ENCODE peak calls at places on chromosomes 3 and 15, in eight cellular contexts. V is PC-9, X is BE2C, J is PC-3, G is right lobe of liver, P is Peyer's patch, A is left ventricle myocardium inferior, Y is body of pancreas. O is an unnamed sample. For H3K36me3, the result is how much of the 10 kb centered on the place peaks cover.

GRCh38 chr15:37981781-37982180 is 47.3 kb downstream of the TMCO5A start:
- DNase-seq in P (no peak), V (no peak), A (no peak), Y (no peak), J (peak), G (no peak), X (peak), O (no peak)

GRCh38 chr3:49351521-49352011 is 6.6 kb downstream of the GPX1 start:
- DNase-seq in J (peak), P (no peak), Y (no peak), X (no peak), V (peak), A (no peak), G (no peak), O (peak)

GRCh38 chr15:92681141-92681622 is 25.6 kb upstream of the FAM174B start:
- DNase-seq in P (peak), V (no peak), J (no peak), A (no peak), G (no peak), X (no peak), Y (no peak), O (peak)

GRCh38 chr15:41607033-41607432 is 48.0 kb downstream of the TYRO3 start:
- DNase-seq in G (no peak), V (no peak), A (no peak), P (no peak), X (no peak), Y (no peak), J (peak), O (peak)

GRCh38 chr3:52330194-52330805 is 14.2 kb downstream of the DNAH1 start:
- DNase-seq in P (no peak), J (no peak), Y (no peak), X (no peak), V (no peak), G (no peak), A (no peak), O (no peak)

GRCh38 chr3:29627136-29628117 is 346.6 kb downstream of the RBMS3 start:
- DNase-seq in P (no peak), J (no peak), X (no peak), G (no peak), A (no peak), V (no peak), Y (no peak), O (no peak)

GRCh38 chr3:59843816-59844215 is 794.0 kb upstream of the CFAP20DC start:
- DNase-seq in A (no peak), Y (no peak), J (no peak), G (no peak), V (no peak), X (no peak), P (no peak), O (no peak)

GRCh38 chr3:197132916-197133530 is 103.4 kb upstream of the MELTF start:
- DNase-seq in A (no peak), J (no peak), G (no peak), X (no peak), Y (no peak), P (no peak), V (no peak), O (no peak)

GRCh38 chr3:35200056-35200455 is 439.3 kb upstream of the ARPP21 start:
- DNase-seq in V (no peak), X (no peak), P (no peak), J (peak), A (no peak), Y (no peak), G (no peak), O (no peak)

GRCh38 chr3:72344256-72345046 is 503.8 kb downstream of the SHQ1 start:
- DNase-seq in Y (no peak), P (no peak), X (no peak), J (no peak), G (no peak), A (no peak), V (no peak), O (no peak)

GRCh38 chr3:69200384-69201068 is 78.1 kb upstream of the LMOD3 start:
- DNase-seq in V (peak), G (peak), P (peak), J (peak), X (no peak), A (no peak), Y (peak), O (peak)

GRCh38 chr3:157142315-157142714 is 17.6 kb downstream of the CCNL1 start:
- DNase-seq in G (no peak), A (no peak), J (no peak), P (no peak), X (no peak), Y (no peak), V (no peak), O (no peak)
- H3K36me3 ChIP-seq in G (under half), A (half or more), J (under half), P (half or more), X (under half), Y (under half), V (under half), O (under half)

GRCh38 chr3:12815719-12816118 is 19.2 kb downstream of the CAND2 start:
- DNase-seq in A (no peak), G (no peak), Y (no peak), J (no peak), X (no peak), P (no peak), V (no peak), O (no peak)
- H3K36me3 ChIP-seq in A (half or more), G (under half), Y (under half), J (under half), X (under half), P (under half), V (under half), O (under half)

GRCh38 chr3:3170998-3171397 is 8.5 kb downstream of the CRBN start:
- DNase-seq in Y (no peak), J (peak), A (no peak), G (no peak), P (no peak), V (no peak), X (no peak), O (no peak)

GRCh38 chr3:3165241-3165640 is 14.2 kb downstream of the CRBN start:
- DNase-seq in G (no peak), A (no peak), P (no peak), Y (no peak), X (no peak), J (no peak), V (no peak), O (no peak)

GRCh38 chr3:3160826-3161225 is 18.7 kb downstream of the CRBN start:
- DNase-seq in J (no peak), A (no peak), V (no peak), X (no peak), Y (no peak), G (no peak), P (no peak), O (no peak)

GRCh38 chr3:3165650-3166049 is 13.8 kb downstream of the CRBN start:
- DNase-seq in P (no peak), V (no peak), G (no peak), X (no peak), Y (no peak), A (no peak), J (no peak), O (no peak)
- H3K36me3 ChIP-seq in P (half or more), V (under half), G (under half), X (under half), Y (under half), A (half or more), J (half or more), O (under half)

DNA sequence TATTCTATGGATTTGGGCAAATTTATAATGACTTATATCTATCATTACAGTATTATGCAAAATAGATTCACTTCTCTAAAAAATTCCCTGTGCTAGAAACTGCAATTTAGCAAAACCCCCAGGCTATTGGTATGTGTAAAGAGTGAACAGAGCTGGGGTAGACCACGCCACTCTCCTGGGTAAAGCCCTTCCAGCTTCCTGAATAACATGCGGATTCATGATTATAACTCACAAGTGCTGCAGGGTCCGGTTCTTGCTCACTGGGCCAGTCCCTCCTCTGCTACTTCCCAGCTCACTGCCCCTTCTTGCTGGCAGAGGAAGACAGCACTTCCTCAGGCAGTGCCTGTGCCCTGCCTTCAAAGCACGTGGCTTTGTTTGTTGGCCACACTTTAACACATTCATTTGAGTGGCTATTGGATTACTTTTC is 4.1 kb downstream of the CD80 start:
- DNase-seq in Y (no peak), V (no peak), P (no peak), X (no peak), G (no peak), A (peak), J (no peak), O (no peak)
- H3K36me3 ChIP-seq in Y (under half), V (under half), P (under half), X (under half), G (under half), A (under half), J (under half), O (under half)

GRCh38 chr3:128083396-128083795 is 31.2 kb downstream of the SEC61A1 start:
- DNase-seq in G (no peak), V (no peak), X (no peak), A (no peak), Y (peak), J (no peak), P (no peak), O (no peak)
- H3K36me3 ChIP-seq in G (under half), V (under half), X (half or more), A (under half), Y (under half), J (under half), P (under half), O (under half)